ENCODE peak calls at places on chromosomes 13 and 19, in nine cellular contexts. I, U, K, S, M, G, J, N and Y are unnamed samples.
A peak's percentile ranks its signal among the peaks of the same experiment; 100 is the strongest.

GRCh38 chr13:98511435-98511834 is 65.5 kb downstream of the STK24 start:
- DNase-seq in I (no peak), U (no peak), K (peak; percentile 44), S (no peak), M (no peak), G (no peak), J (no peak), N (no peak), Y (no peak)

GRCh38 chr19:8368136-8368535 is 4.2 kb downstream of the ANGPTL4 start:
- DNase-seq in I (no peak), U (no peak), K (no peak), S (no peak), M (no peak), G (no peak), J (no peak), N (no peak), Y (no peak)

GRCh38 chr19:44003461-44004134 is 841 bp downstream of the ZNF230 start:
- DNase-seq in I (no peak), U (peak; percentile 14), K (no peak), S (no peak), M (no peak), G (no peak), J (peak; percentile 22), N (peak; percentile 33), Y (no peak)

GRCh38 chr13:95067303-95067702 is 233.9 kb downstream of the ABCC4 start:
- DNase-seq in I (no peak), U (peak; percentile 67), K (peak; percentile 61), S (no peak), M (no peak), G (no peak), J (no peak), N (no peak), Y (no peak)

GRCh38 chr19:44573647-44574046 is 39.7 kb upstream of the IGSF23 start:
- DNase-seq in I (no peak), U (no peak), K (no peak), S (no peak), M (no peak), G (no peak), J (no peak), N (no peak), Y (no peak)

GRCh38 chr13:40648841-40649240 is 17.6 kb downstream of the FOXO1 start:
- DNase-seq in I (no peak), U (no peak), K (no peak), S (no peak), M (no peak), G (no peak), J (no peak), N (no peak), Y (no peak)

GRCh38 chr13:44809152-44809551 is 180.1 kb downstream of the NUFIP1 start:
- DNase-seq in I (no peak), U (no peak), K (no peak), S (no peak), M (no peak), G (no peak), J (no peak), N (no peak), Y (no peak)

GRCh38 chr13:109945206-109945960 is 159.0 kb upstream of the IRS2 start:
- DNase-seq in I (no peak), U (peak; percentile 96), K (peak; percentile 58), S (no peak), M (no peak), G (no peak), J (no peak), N (no peak), Y (no peak)

GRCh38 chr19:15836595-15837398 is 21.3 kb upstream of the OR10H1 start:
- DNase-seq in I (peak; percentile 90), U (peak; percentile 89), K (peak; percentile 96), S (peak; percentile 80), M (no peak), G (peak; percentile 84), J (peak; percentile 97), N (no peak), Y (peak; percentile 96)

GRCh38 chr13:82815791-82816190 is 1066.5 kb downstream of the SLITRK1 start:
- DNase-seq in I (no peak), U (no peak), K (peak; percentile 15), S (no peak), M (no peak), G (no peak), J (no peak), N (no peak), Y (no peak)

GRCh38 chr19:42216653-42217521 is 590 bp downstream of the DEDD2 start:
- DNase-seq in I (no peak), U (peak; percentile 11), K (peak; percentile 15), S (no peak), M (peak; percentile 46), G (no peak), J (peak; percentile 30), N (peak; percentile 89), Y (peak; percentile 70)

GRCh38 chr13:30216111-30216510 is 91.2 kb downstream of the KATNAL1 start:
- DNase-seq in I (no peak), U (no peak), K (no peak), S (no peak), M (no peak), G (no peak), J (no peak), N (no peak), Y (no peak)

GRCh38 chr19:48551437-48552302 is at the start of gene SULT2B1:
- DNase-seq in I (no peak), U (no peak), K (peak; percentile 59), S (no peak), M (no peak), G (no peak), J (no peak), N (no peak), Y (no peak)

GRCh38 chr13:64446372-64446771 is 2783.8 kb downstream of the PCDH9 start:
- DNase-seq in I (no peak), U (no peak), K (peak; percentile 42), S (no peak), M (no peak), G (no peak), J (no peak), N (no peak), Y (no peak)

GRCh38 chr13:99307247-99307646 is at the start of gene GPR183:
- DNase-seq in I (no peak), U (no peak), K (no peak), S (no peak), M (no peak), G (no peak), J (no peak), N (no peak), Y (no peak)